ENCODE peak calls at places on chromosomes 5 and 9, in four cellular contexts. E, C, H and W are unnamed samples.

GRCh38 chr9:77021928-77022782 is 2.7 kb downstream of the FOXB2 start:
- DNase-seq in E (no peak), C (no peak), H (no peak), W (no peak)

GRCh38 chr9:99866398-99866797 is 40.1 kb upstream of the STX17 start:
- DNase-seq in E (no peak), C (no peak), H (no peak), W (no peak)

GRCh38 chr5:145944328-145944727 is 8.0 kb downstream of the SH3RF2 start:
- DNase-seq in E (no peak), C (no peak), H (no peak), W (no peak)

GRCh38 chr5:79235578-79236363 is at the start of gene JMY:
- DNase-seq in E (peak), C (peak), H (peak), W (peak)

GRCh38 chr5:57492632-57493031 is 10.0 kb upstream of the ACTBL2 start:
- DNase-seq in E (no peak), C (no peak), H (no peak), W (no peak)

GRCh38 chr5:53733853-53734252 is 173.4 kb downstream of the NDUFS4 start:
- DNase-seq in E (no peak), C (no peak), H (no peak), W (no peak)

GRCh38 chr9:88694625-88695024 is 159.6 kb downstream of the NXNL2 start:
- DNase-seq in E (no peak), C (no peak), H (no peak), W (no peak)

GRCh38 chr9:75918154-75918553 is 27.7 kb downstream of the PCSK5 start:
- DNase-seq in E (no peak), C (peak), H (no peak), W (no peak)

GRCh38 chr9:1876891-1877496 is 138.2 kb upstream of the SMARCA2 start:
- DNase-seq in E (no peak), C (no peak), H (no peak), W (no peak)

GRCh38 chr5:57174128-57174849 is 430 bp downstream of the GPBP1 start:
- DNase-seq in E (no peak), C (peak), H (peak), W (no peak)

GRCh38 chr5:464446-464842 is 21.5 kb downstream of the EXOC3 start:
- DNase-seq in E (no peak), C (no peak), H (no peak), W (peak)

GRCh38 chr5:174172104-174172965 is 126.8 kb downstream of the NSG2 start:
- DNase-seq in E (no peak), C (no peak), H (no peak), W (no peak)

GRCh38 chr5:179406031-179406681 is 60.9 kb upstream of the ADAMTS2 start:
- DNase-seq in E (no peak), C (no peak), H (no peak), W (peak)

GRCh38 chr5:138972836-138973235 is 97.7 kb upstream of the LRRTM2 start:
- DNase-seq in E (no peak), C (no peak), H (peak), W (no peak)

GRCh38 chr5:98904786-98905185 is 24.0 kb downstream of the CHD1 start:
- DNase-seq in E (no peak), C (peak), H (no peak), W (no peak)

GRCh38 chr5:157290156-157290980 is 24.4 kb downstream of the CYFIP2 start:
- DNase-seq in E (no peak), C (no peak), H (peak), W (no peak)

GRCh38 chr5:43121565-43122484 is 1.1 kb downstream of the ZNF131 start:
- DNase-seq in E (no peak), C (peak), H (peak), W (no peak)

GRCh38 chr5:164203581-164204225 is 698.3 kb downstream of the MAT2B start:
- DNase-seq in E (no peak), C (peak), H (no peak), W (no peak)

GRCh38 chr9:128344931-128345605 is 4.7 kb downstream of the SLC27A4 start:
- DNase-seq in E (no peak), C (no peak), H (no peak), W (no peak)

GRCh38 chr5:54326662-54327145 is 16.3 kb upstream of the ARL15 start:
- DNase-seq in E (no peak), C (no peak), H (no peak), W (no peak)

GRCh38 chr9:107737987-107738743 is 248.6 kb upstream of the KLF4 start:
- DNase-seq in E (peak), C (peak), H (peak), W (peak)

GRCh38 chr9:129442791-129443511 is 177.9 kb downstream of the C9orf50 start:
- DNase-seq in E (no peak), C (no peak), H (no peak), W (no peak)

GRCh38 chr9:99906403-99907207 is at the start of gene STX17:
- DNase-seq in E (no peak), C (peak), H (peak), W (peak)

GRCh38 chr9:90854637-90855036 is 53.0 kb downstream of the SYK start:
- DNase-seq in E (no peak), C (peak), H (no peak), W (no peak)

GRCh38 chr9:35689601-35690446 is at the start of gene TPM2:
- DNase-seq in E (no peak), C (peak), H (peak), W (peak)

GRCh38 chr5:124652514-124652819 is 94.0 kb downstream of the ZNF608 start:
- DNase-seq in E (no peak), C (no peak), H (no peak), W (no peak)

GRCh38 chr5:116076496-116076895 is 8.3 kb upstream of the COMMD10 start:
- DNase-seq in E (no peak), C (no peak), H (no peak), W (no peak)

GRCh38 chr5:128062172-128062746 is 21.3 kb upstream of the SLC12A2 start:
- DNase-seq in E (no peak), C (peak), H (no peak), W (no peak)

GRCh38 chr5:158139161-158139560 is 280.2 kb upstream of the CLINT1 start:
- DNase-seq in E (no peak), C (peak), H (no peak), W (no peak)

GRCh38 chr9:16985559-16986348 is 115.3 kb upstream of the BNC2 start:
- DNase-seq in E (no peak), C (no peak), H (peak), W (no peak)

GRCh38 chr5:42992035-42992570 is 48.0 kb downstream of the ANXA2R start:
- DNase-seq in E (peak), C (no peak), H (peak), W (peak)

GRCh38 chr5:82884821-82885471 is 192.2 kb downstream of the TMEM167A start:
- DNase-seq in E (no peak), C (no peak), H (no peak), W (no peak)

GRCh38 chr5:82882316-82882715 is 194.9 kb downstream of the TMEM167A start:
- DNase-seq in E (no peak), C (no peak), H (no peak), W (no peak)

GRCh38 chr5:82885657-82886389 is 191.4 kb downstream of the TMEM167A start:
- DNase-seq in E (no peak), C (no peak), H (no peak), W (no peak)

GRCh38 chr5:82879089-82879488 is 198.1 kb downstream of the TMEM167A start:
- DNase-seq in E (no peak), C (no peak), H (no peak), W (no peak)

GRCh38 chr5:82881571-82882200 is 195.5 kb downstream of the TMEM167A start:
- DNase-seq in E (no peak), C (no peak), H (no peak), W (no peak)
- H3K27ac ChIP-seq in E (no peak), C (no peak), H (no peak), W (no peak)

GRCh38 chr9:5596173-5596572 is 32.7 kb upstream of the RIC1 start:
- DNase-seq in E (no peak), C (no peak), H (no peak), W (no peak)
- H3K27ac ChIP-seq in E (no peak), C (no peak), H (no peak), W (no peak)

GRCh38 chr5:32099486-32100035 is 74.6 kb downstream of the GOLPH3 start:
- DNase-seq in E (no peak), C (no peak), H (no peak), W (no peak)

GRCh38 chr5:32100230-32100629 is 73.9 kb downstream of the GOLPH3 start:
- DNase-seq in E (no peak), C (no peak), H (no peak), W (no peak)

GRCh38 chr5:32096891-32097592 is 77.1 kb downstream of the GOLPH3 start:
- DNase-seq in E (no peak), C (no peak), H (no peak), W (no peak)

GRCh38 chr5:32098291-32098690 is 75.8 kb downstream of the GOLPH3 start:
- DNase-seq in E (no peak), C (no peak), H (peak), W (no peak)

GRCh38 chr5:32098806-32099435 is 75.2 kb downstream of the GOLPH3 start:
- DNase-seq in E (no peak), C (no peak), H (no peak), W (no peak)
- H3K27ac ChIP-seq in E (no peak), C (no peak), H (peak), W (no peak)

GRCh38 chr9:110559869-110560268 is 19.7 kb downstream of the SVEP1 start:
- DNase-seq in E (no peak), C (no peak), H (no peak), W (no peak)

GRCh38 chr9:110555551-110555950 is 24.0 kb downstream of the SVEP1 start:
- DNase-seq in E (no peak), C (no peak), H (no peak), W (no peak)

GRCh38 chr9:110561826-110562225 is 17.7 kb downstream of the SVEP1 start:
- DNase-seq in E (no peak), C (no peak), H (no peak), W (no peak)

GRCh38 chr9:110555971-110556370 is 23.6 kb downstream of the SVEP1 start:
- DNase-seq in E (no peak), C (peak), H (peak), W (peak)
- H3K27ac ChIP-seq in E (no peak), C (peak), H (peak), W (peak)

GRCh38 chr5:14451866-14452265 is 129.7 kb upstream of the OTULINL start:
- DNase-seq in E (no peak), C (no peak), H (no peak), W (no peak)
- H3K27ac ChIP-seq in E (peak), C (no peak), H (peak), W (peak)

GRCh38 chr5:148841519-148841918 is 15.1 kb downstream of the ADRB2 start:
- DNase-seq in E (no peak), C (no peak), H (no peak), W (no peak)
- H3K27ac ChIP-seq in E (no peak), C (no peak), H (no peak), W (no peak)

DNA sequence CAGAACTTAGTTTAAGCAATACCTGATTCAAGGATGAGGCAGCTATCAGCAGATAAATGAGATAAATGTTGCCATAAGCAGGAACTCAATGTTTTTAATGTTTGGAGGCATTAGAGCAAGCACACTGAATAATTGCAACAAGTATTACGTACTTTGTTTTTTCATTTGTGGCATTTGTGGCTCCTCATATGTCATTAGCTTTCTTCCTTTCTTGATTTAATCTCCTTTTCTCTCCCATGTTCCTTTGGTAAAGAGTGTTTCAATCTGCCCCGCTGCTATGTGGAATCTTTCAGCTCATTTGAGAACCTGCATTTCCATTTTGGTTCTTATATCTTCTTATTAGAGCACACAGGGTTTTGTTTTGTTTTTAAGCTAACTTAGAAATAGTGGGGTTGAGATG is 6.5 kb upstream of the NR3C1 start:
- DNase-seq in E (no peak), C (no peak), H (no peak), W (no peak)
- H3K27ac ChIP-seq in E (no peak), C (no peak), H (no peak), W (no peak)

DNA sequence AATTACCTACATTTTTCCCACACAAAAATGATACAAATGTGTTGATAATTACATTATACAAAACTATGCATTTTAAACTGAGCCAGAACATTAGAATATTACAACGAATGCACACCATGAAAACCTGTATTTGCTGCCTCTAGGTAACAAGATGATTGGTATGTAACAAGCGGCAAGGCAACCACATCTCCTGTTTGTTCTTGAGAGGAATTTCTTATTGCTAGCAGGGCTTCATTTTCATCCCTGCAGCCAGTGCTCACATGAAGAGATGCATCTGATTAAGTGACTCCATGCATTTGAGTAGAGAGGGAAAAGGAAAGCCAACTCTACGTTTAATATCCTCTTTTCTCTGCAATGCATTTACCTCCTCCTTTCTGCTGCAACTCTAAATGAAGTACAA is 36.6 kb downstream of the FRMD3 start:
- DNase-seq in E (no peak), C (no peak), H (no peak), W (no peak)
- H3K27ac ChIP-seq in E (no peak), C (no peak), H (no peak), W (no peak)

GRCh38 chr9:114506082-114506390 is 763 bp upstream of the WHRN start:
- DNase-seq in E (no peak), C (no peak), H (no peak), W (no peak)
- H3K27ac ChIP-seq in E (no peak), C (peak), H (no peak), W (peak)

DNA sequence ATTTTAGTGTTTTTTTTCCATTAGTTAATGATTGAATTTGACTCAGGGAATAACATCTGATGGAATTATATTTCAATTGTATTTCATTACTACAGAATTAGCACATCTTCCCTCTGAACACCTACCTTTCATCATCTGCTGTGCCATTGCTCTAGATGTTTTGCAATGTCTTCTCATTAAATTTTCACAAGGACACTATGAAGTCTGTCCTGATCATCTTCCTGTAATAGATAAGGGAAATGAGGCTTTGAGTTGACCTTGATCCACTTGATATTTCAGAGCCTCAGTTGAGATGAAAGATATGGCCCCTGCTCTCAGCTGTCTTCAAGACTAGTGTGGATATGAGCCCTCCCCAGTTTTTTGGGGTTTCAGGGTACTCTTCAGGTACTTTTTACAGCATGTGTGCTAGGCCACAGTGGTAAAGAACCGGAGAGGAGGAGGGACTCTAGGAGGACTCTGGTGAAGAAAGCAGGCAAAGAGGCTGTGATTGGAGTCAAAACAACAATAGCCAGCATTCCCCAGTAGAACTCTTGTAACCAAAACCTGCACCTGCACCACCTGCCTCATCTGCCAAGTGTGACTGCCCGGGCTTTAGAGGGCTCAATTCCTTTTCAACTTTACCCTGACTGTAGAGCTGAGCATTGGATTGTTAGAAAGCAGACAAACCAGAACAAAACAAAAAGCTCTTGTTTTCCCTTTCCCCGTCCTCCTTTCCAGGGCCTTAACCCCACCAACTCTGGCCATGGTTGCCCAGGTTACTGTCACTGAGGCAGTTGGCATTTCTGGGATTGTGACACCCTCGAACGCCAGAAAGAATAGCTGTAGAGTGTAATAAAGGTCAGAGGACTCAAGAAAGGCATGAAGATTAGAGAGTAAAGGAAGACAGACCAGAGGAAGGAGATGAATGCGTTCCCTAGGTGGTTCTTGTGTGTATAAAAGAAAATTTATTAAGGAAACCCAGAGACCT is 56.3 kb downstream of the ERAP1 start:
- DNase-seq in E (no peak), C (no peak), H (no peak), W (no peak)
- H3K27ac ChIP-seq in E (no peak), C (no peak), H (peak), W (no peak)